ENCODE peak calls at places on chromosome 22, in six cellular contexts. One of them, this sample, is unnamed.

GRCh38 chr22:22870577-22871398 is 16.8 kb upstream of the IGLL5 start:
- DNase-seq in SK-N-SH: no peak
- DNase-seq in H9: peak; percentile 49
- DNase-seq in type B pancreatic cell: peak; percentile 18
- DNase-seq in BE2C: no peak
- DNase-seq in breast epithelium: no peak
- DNase-seq in this sample: no peak

GRCh38 chr22:28328751-28329150 is 350.9 kb downstream of the TTC28 start:
- DNase-seq in breast epithelium: no peak
- DNase-seq in type B pancreatic cell: no peak
- DNase-seq in H9: no peak
- DNase-seq in SK-N-SH: no peak
- DNase-seq in BE2C: no peak
- DNase-seq in this sample: no peak

GRCh38 chr22:23833911-23834317 is 4.9 kb downstream of the DERL3 start:
- DNase-seq in BE2C: no peak
- DNase-seq in SK-N-SH: peak; percentile 15
- DNase-seq in H9: no peak
- DNase-seq in breast epithelium: no peak
- DNase-seq in type B pancreatic cell: no peak
- DNase-seq in this sample: no peak

GRCh38 chr22:43262990-43263644 is 76.2 kb upstream of the TTLL12 start:
- DNase-seq in type B pancreatic cell: no peak
- DNase-seq in SK-N-SH: no peak
- DNase-seq in H9: no peak
- DNase-seq in BE2C: peak; percentile 49
- DNase-seq in breast epithelium: no peak
- DNase-seq in this sample: no peak

GRCh38 chr22:23274891-23275694 is 94.8 kb downstream of the BCR start:
- DNase-seq in BE2C: no peak
- DNase-seq in H9: no peak
- DNase-seq in type B pancreatic cell: no peak
- DNase-seq in breast epithelium: no peak
- DNase-seq in SK-N-SH: no peak
- DNase-seq in this sample: no peak

GRCh38 chr22:17922925-17923898 is 101.1 kb downstream of the MICAL3 start:
- DNase-seq in H9: no peak
- DNase-seq in breast epithelium: peak; percentile 55
- DNase-seq in type B pancreatic cell: no peak
- DNase-seq in SK-N-SH: no peak
- DNase-seq in BE2C: no peak
- DNase-seq in this sample: no peak

GRCh38 chr22:20520093-20520511 is 12.7 kb downstream of the MED15 start:
- DNase-seq in H9: no peak
- DNase-seq in BE2C: no peak
- DNase-seq in type B pancreatic cell: no peak
- DNase-seq in breast epithelium: no peak
- DNase-seq in SK-N-SH: no peak
- DNase-seq in this sample: no peak

GRCh38 chr22:44391481-44392445 is 79.0 kb upstream of the SHISAL1 start:
- DNase-seq in SK-N-SH: no peak
- DNase-seq in BE2C: peak; percentile 4
- DNase-seq in type B pancreatic cell: peak; percentile 29
- DNase-seq in breast epithelium: no peak
- DNase-seq in H9: peak; percentile 35
- DNase-seq in this sample: peak; percentile 11

GRCh38 chr22:21044931-21045584 is 688 bp upstream of the LRRC74B start:
- DNase-seq in type B pancreatic cell: no peak
- DNase-seq in H9: no peak
- DNase-seq in breast epithelium: no peak
- DNase-seq in SK-N-SH: peak; percentile 64
- DNase-seq in BE2C: peak; percentile 89
- DNase-seq in this sample: no peak

GRCh38 chr22:42202669-42203068 is 67.8 kb downstream of the TCF20 start:
- DNase-seq in BE2C: no peak
- DNase-seq in type B pancreatic cell: no peak
- DNase-seq in breast epithelium: no peak
- DNase-seq in H9: no peak
- DNase-seq in SK-N-SH: no peak
- DNase-seq in this sample: no peak

GRCh38 chr22:33163815-33164214 is 105.6 kb upstream of the SYN3 start:
- DNase-seq in BE2C: no peak
- DNase-seq in SK-N-SH: no peak
- DNase-seq in H9: no peak
- DNase-seq in type B pancreatic cell: no peak
- DNase-seq in breast epithelium: no peak
- DNase-seq in this sample: no peak

GRCh38 chr22:49015993-49016908 is 811.4 kb downstream of the BRD1 start:
- DNase-seq in BE2C: no peak
- DNase-seq in type B pancreatic cell: peak; percentile 58
- DNase-seq in H9: peak; percentile 12
- DNase-seq in breast epithelium: peak; percentile 17
- DNase-seq in SK-N-SH: peak; percentile 34
- DNase-seq in this sample: no peak

GRCh38 chr22:44439356-44440223 is 58.4 kb downstream of the RTL6 start:
- DNase-seq in H9: no peak
- DNase-seq in type B pancreatic cell: no peak
- DNase-seq in BE2C: no peak
- DNase-seq in SK-N-SH: no peak
- DNase-seq in breast epithelium: no peak
- DNase-seq in this sample: no peak

GRCh38 chr22:26534874-26535470 is 22.7 kb upstream of the TFIP11 start:
- DNase-seq in type B pancreatic cell: no peak
- DNase-seq in SK-N-SH: no peak
- DNase-seq in BE2C: no peak
- DNase-seq in breast epithelium: no peak
- DNase-seq in H9: no peak
- DNase-seq in this sample: no peak

GRCh38 chr22:21626735-21627469 is 2.9 kb downstream of the YDJC start:
- DNase-seq in BE2C: no peak
- DNase-seq in H9: no peak
- DNase-seq in breast epithelium: no peak
- DNase-seq in type B pancreatic cell: no peak
- DNase-seq in SK-N-SH: no peak
- DNase-seq in this sample: no peak

GRCh38 chr22:11627436-11627797 is 3900.6 kb upstream of the OR11H1 start:
- DNase-seq in BE2C: no peak
- DNase-seq in breast epithelium: no peak
- DNase-seq in H9: no peak
- DNase-seq in SK-N-SH: no peak
- DNase-seq in type B pancreatic cell: no peak
- DNase-seq in this sample: no peak

GRCh38 chr22:23199159-23199558 is 18.9 kb downstream of the BCR start:
- DNase-seq in BE2C: no peak
- DNase-seq in breast epithelium: no peak
- DNase-seq in type B pancreatic cell: no peak
- DNase-seq in SK-N-SH: no peak
- DNase-seq in H9: peak; percentile 29
- DNase-seq in this sample: no peak

GRCh38 chr22:17890245-17890671 is 116.0 kb upstream of the BID start:
- DNase-seq in SK-N-SH: no peak
- DNase-seq in BE2C: no peak
- DNase-seq in H9: no peak
- DNase-seq in breast epithelium: no peak
- DNase-seq in type B pancreatic cell: no peak
- DNase-seq in this sample: no peak

GRCh38 chr22:28222976-28223375 is 303.9 kb upstream of the PITPNB start:
- DNase-seq in breast epithelium: no peak
- DNase-seq in SK-N-SH: peak; percentile 5
- DNase-seq in BE2C: no peak
- DNase-seq in H9: no peak
- DNase-seq in type B pancreatic cell: no peak
- DNase-seq in this sample: no peak

GRCh38 chr22:22520020-22520656 is at the start of gene ZNF280A:
- DNase-seq in H9: peak; percentile 44
- DNase-seq in SK-N-SH: no peak
- DNase-seq in breast epithelium: no peak
- DNase-seq in BE2C: no peak
- DNase-seq in type B pancreatic cell: no peak
- DNase-seq in this sample: no peak

GRCh38 chr22:50473088-50473487 is 1.7 kb downstream of the SBF1 start:
- DNase-seq in H9: no peak
- DNase-seq in breast epithelium: no peak
- DNase-seq in type B pancreatic cell: no peak
- DNase-seq in SK-N-SH: no peak
- DNase-seq in BE2C: no peak
- DNase-seq in this sample: no peak

GRCh38 chr22:48536691-48537591 is 1290.7 kb downstream of the BRD1 start:
- DNase-seq in SK-N-SH: no peak
- DNase-seq in BE2C: no peak
- DNase-seq in H9: no peak
- DNase-seq in type B pancreatic cell: no peak
- DNase-seq in breast epithelium: peak; percentile 91
- DNase-seq in this sample: no peak

GRCh38 chr22:23402275-23403151 is 177.6 kb downstream of the IGLL1 start:
- DNase-seq in type B pancreatic cell: peak; percentile 87
- DNase-seq in breast epithelium: peak; percentile 76
- DNase-seq in H9: peak; percentile 84
- DNase-seq in SK-N-SH: peak; percentile 96
- DNase-seq in BE2C: peak; percentile 76
- DNase-seq in this sample: peak; percentile 79

GRCh38 chr22:50218996-50219727 is 18.4 kb downstream of the SELENOO start:
- DNase-seq in SK-N-SH: peak; percentile 87
- DNase-seq in H9: peak; percentile 77
- DNase-seq in breast epithelium: peak; percentile 74
- DNase-seq in type B pancreatic cell: no peak
- DNase-seq in BE2C: peak; percentile 86
- DNase-seq in this sample: no peak

GRCh38 chr22:29375436-29376076 is 12.8 kb downstream of the AP1B1 start:
- DNase-seq in BE2C: no peak
- DNase-seq in H9: no peak
- DNase-seq in breast epithelium: no peak
- DNase-seq in SK-N-SH: no peak
- DNase-seq in type B pancreatic cell: no peak
- DNase-seq in this sample: no peak

GRCh38 chr22:29369460-29369859 is 18.9 kb downstream of the AP1B1 start:
- DNase-seq in BE2C: peak; percentile 22
- DNase-seq in breast epithelium: no peak
- DNase-seq in type B pancreatic cell: no peak
- DNase-seq in H9: peak; percentile 72
- DNase-seq in SK-N-SH: no peak
- DNase-seq in this sample: no peak

DNA sequence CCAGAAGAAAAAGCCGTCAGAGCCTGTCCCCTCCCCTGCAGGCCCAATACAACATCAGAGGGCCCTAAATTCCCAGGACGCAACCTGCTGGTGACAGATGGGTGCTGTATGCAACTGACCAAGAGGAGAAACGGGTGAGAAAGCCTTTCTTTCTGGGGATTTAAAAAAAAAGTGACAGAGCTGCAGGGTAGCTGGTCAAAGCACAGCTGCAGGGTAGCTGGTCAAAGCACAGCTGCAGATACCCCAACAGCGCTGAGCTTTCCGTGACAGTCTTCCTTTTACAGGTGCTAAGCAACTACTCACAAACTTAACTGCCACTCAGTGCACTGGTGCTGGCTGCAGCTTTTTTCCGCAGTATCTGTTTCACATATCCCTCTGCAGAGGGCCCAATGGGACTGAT is 17.8 kb downstream of the AP1B1 start:
- DNase-seq in breast epithelium: no peak
- DNase-seq in BE2C: no peak
- DNase-seq in SK-N-SH: no peak
- DNase-seq in H9: peak; percentile 39
- DNase-seq in type B pancreatic cell: no peak
- DNase-seq in this sample: no peak
- TF ChIP-seq CTCF in breast epithelium: no peak
- TF ChIP-seq CTCF in BE2C: no peak
- TF ChIP-seq CTCF in SK-N-SH: no peak
- TF ChIP-seq CTCF in H9: peak; percentile 28
- TF ChIP-seq CTCF in type B pancreatic cell: no peak
- TF ChIP-seq CTCF in this sample: no peak

GRCh38 chr22:40654522-40655167 is 18.1 kb upstream of the MRTFA start:
- DNase-seq in breast epithelium: peak; percentile 37
- DNase-seq in BE2C: peak; percentile 74
- DNase-seq in type B pancreatic cell: no peak
- DNase-seq in SK-N-SH: peak; percentile 64
- DNase-seq in H9: peak; percentile 42
- DNase-seq in this sample: peak; percentile 62
- TF ChIP-seq CTCF in breast epithelium: no peak
- TF ChIP-seq CTCF in BE2C: peak; percentile 34
- TF ChIP-seq CTCF in type B pancreatic cell: peak; percentile 52
- TF ChIP-seq CTCF in SK-N-SH: no peak
- TF ChIP-seq CTCF in H9: peak; percentile 53
- TF ChIP-seq CTCF in this sample: no peak

DNA sequence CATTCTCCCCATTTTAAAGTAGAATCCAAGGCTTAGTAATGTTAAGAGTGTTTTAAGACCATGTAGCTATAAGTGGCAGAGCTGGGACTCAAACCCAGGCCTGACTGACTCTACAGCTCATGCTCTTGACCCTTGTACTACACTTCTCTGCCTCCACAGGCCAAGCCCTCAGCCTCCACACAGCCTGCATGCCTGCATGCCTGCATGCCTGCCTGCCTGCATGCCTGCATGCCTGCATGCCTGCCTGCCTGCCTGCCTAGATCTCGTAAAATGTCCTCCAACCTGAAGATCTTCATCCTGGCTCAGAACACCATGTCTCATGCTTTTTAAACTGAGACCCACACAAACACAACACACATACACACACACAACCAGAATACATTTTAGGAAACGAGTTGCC is 18.6 kb downstream of the TBC1D10A start:
- DNase-seq in BE2C: no peak
- DNase-seq in type B pancreatic cell: no peak
- DNase-seq in H9: no peak
- DNase-seq in breast epithelium: no peak
- DNase-seq in SK-N-SH: no peak
- DNase-seq in this sample: no peak
- TF ChIP-seq CTCF in BE2C: no peak
- TF ChIP-seq CTCF in type B pancreatic cell: no peak
- TF ChIP-seq CTCF in H9: no peak
- TF ChIP-seq CTCF in breast epithelium: no peak
- TF ChIP-seq CTCF in SK-N-SH: no peak
- TF ChIP-seq CTCF in this sample: no peak

DNA sequence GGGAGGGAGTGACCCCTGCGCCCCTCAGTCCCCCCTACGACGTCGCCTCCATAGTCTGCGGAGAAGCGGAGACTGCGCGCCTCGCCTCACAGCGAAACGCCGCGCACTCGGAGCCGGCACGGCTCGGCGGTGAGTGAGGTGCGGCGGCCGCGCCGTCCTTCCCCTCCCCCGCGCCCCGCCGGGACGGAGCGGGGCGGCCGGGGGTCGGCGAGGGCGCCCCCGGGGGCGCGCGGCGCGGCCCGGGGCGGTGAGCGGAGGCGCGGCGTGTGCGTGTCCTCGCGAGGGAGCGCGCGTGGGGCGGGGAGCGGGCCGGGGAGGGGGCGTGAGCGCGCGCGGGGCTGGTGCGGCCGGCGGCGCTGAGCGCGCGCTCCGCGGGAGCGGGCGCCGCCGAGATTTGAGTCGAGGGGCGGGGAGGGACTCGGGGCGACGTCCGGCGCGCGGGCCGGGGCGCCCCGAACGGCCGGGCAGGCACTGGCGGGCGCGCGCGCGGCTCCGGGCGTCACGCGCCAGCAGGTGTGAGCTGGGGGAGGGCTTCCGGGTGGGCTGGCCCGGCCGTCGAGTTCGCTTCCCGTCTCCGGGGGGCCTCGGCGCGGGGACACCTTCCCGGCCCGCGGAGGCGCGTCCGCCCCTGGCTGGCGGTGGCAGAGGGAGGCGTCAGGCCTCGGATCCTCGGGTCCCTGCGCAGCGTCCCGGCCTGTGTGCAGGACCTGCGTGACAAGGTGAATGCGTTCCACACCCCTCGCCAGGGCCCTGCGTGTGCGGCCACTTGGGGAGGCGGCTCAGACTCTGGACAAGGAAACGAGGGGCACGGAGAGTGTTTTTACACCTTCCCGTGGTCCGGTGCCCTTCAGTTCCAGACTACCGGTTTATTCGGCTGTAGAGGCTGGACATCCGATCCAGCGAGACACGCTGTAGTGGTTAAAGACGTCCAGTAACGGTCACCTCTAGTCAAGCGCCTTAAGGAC is 50.4 kb downstream of the FAM83F start:
- DNase-seq in SK-N-SH: peak; percentile 68
- DNase-seq in breast epithelium: no peak
- DNase-seq in BE2C: peak; percentile 40
- DNase-seq in type B pancreatic cell: peak; percentile 74
- DNase-seq in H9: peak; percentile 58
- DNase-seq in this sample: peak; percentile 60
- TF ChIP-seq CTCF in SK-N-SH: no peak
- TF ChIP-seq CTCF in breast epithelium: no peak
- TF ChIP-seq CTCF in BE2C: no peak
- TF ChIP-seq CTCF in type B pancreatic cell: no peak
- TF ChIP-seq CTCF in H9: no peak
- TF ChIP-seq CTCF in this sample: no peak

This sample was measured in mesothelial cell of epicardium.